ENCODE peak calls at places on chromosomes 2 and 18, in four cellular contexts. One of them, this sample, is unnamed. For H3K4me1, the result is how much of the 10 kb centered on the place peaks cover.

GRCh38 chr2:155982111-155982510 is 350.4 kb downstream of the NR4A2 start:
- DNase-seq in naive thymus-derived CD4-positive, alpha-beta T cell: no peak
- DNase-seq in suprapubic skin: no peak
- DNase-seq in ovary: no peak
- DNase-seq in this sample: no peak

GRCh38 chr18:420661-421060 is 79.8 kb downstream of the COLEC12 start:
- DNase-seq in naive thymus-derived CD4-positive, alpha-beta T cell: no peak
- DNase-seq in suprapubic skin: no peak
- DNase-seq in ovary: no peak
- DNase-seq in this sample: no peak

GRCh38 chr2:170229744-170230143 is 51.8 kb downstream of the MYO3B start:
- DNase-seq in naive thymus-derived CD4-positive, alpha-beta T cell: no peak
- DNase-seq in suprapubic skin: no peak
- DNase-seq in ovary: no peak
- DNase-seq in this sample: no peak

GRCh38 chr2:175840261-175840660 is 161.8 kb downstream of the LNPK start:
- DNase-seq in naive thymus-derived CD4-positive, alpha-beta T cell: no peak
- DNase-seq in suprapubic skin: no peak
- DNase-seq in ovary: no peak
- DNase-seq in this sample: no peak

GRCh38 chr2:38462121-38462634 is 85.1 kb upstream of the ATL2 start:
- DNase-seq in naive thymus-derived CD4-positive, alpha-beta T cell: no peak
- DNase-seq in suprapubic skin: no peak
- DNase-seq in ovary: peak
- DNase-seq in this sample: no peak

GRCh38 chr2:219634951-219635751 is 7.7 kb downstream of the SLC4A3 start:
- DNase-seq in naive thymus-derived CD4-positive, alpha-beta T cell: no peak
- DNase-seq in suprapubic skin: peak
- DNase-seq in ovary: peak
- DNase-seq in this sample: no peak

GRCh38 chr2:36352024-36352398 is 3.6 kb upstream of the CRIM1 start:
- DNase-seq in naive thymus-derived CD4-positive, alpha-beta T cell: peak
- DNase-seq in suprapubic skin: no peak
- DNase-seq in ovary: no peak
- DNase-seq in this sample: no peak

GRCh38 chr18:67300498-67300897 is 216.0 kb downstream of the DSEL start:
- DNase-seq in naive thymus-derived CD4-positive, alpha-beta T cell: peak
- DNase-seq in suprapubic skin: no peak
- DNase-seq in ovary: no peak
- DNase-seq in this sample: no peak

GRCh38 chr2:85089464-85090072 is 43.6 kb upstream of the TCF7L1 start:
- DNase-seq in naive thymus-derived CD4-positive, alpha-beta T cell: no peak
- DNase-seq in suprapubic skin: no peak
- DNase-seq in ovary: no peak
- DNase-seq in this sample: no peak

DNA sequence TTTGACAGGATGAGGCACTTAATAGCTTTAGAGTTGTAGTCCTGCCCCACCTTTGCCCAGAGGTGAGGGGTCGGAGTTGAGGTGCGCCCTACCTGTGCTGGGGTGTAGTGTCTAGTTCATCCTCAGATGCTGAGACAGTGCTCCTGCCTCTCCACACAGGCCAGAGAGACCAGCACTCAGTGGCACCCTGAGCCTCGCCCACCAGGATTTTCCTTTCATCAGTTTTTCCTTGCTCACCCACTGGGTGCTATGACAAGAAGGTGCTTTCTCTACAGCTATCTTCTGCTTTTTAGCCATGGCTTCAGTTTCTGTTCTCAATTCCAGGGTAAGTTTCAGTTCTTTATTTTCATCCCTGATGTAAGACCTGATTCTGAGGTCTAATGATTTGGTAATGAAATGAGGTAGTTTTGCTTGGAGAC is 16.8 kb upstream of the TMEM131 start:
- DNase-seq in naive thymus-derived CD4-positive, alpha-beta T cell: no peak
- DNase-seq in suprapubic skin: no peak
- DNase-seq in ovary: no peak
- DNase-seq in this sample: no peak
- H3K4me3 ChIP-seq in naive thymus-derived CD4-positive, alpha-beta T cell: no peak
- H3K4me3 ChIP-seq in suprapubic skin: no peak
- H3K4me3 ChIP-seq in ovary: no peak
- H3K4me3 ChIP-seq in this sample: no peak

GRCh38 chr18:23569299-23570063 is 16.8 kb downstream of the NPC1 start:
- DNase-seq in naive thymus-derived CD4-positive, alpha-beta T cell: no peak
- DNase-seq in suprapubic skin: no peak
- DNase-seq in ovary: no peak
- DNase-seq in this sample: no peak

GRCh38 chr18:23568739-23569138 is 17.6 kb downstream of the NPC1 start:
- DNase-seq in naive thymus-derived CD4-positive, alpha-beta T cell: no peak
- DNase-seq in suprapubic skin: no peak
- DNase-seq in ovary: no peak
- DNase-seq in this sample: no peak

GRCh38 chr18:23568265-23568664 is 18.0 kb downstream of the NPC1 start:
- DNase-seq in naive thymus-derived CD4-positive, alpha-beta T cell: no peak
- DNase-seq in suprapubic skin: no peak
- DNase-seq in ovary: no peak
- DNase-seq in this sample: no peak

GRCh38 chr18:23563377-23564043 is 22.8 kb downstream of the NPC1 start:
- DNase-seq in naive thymus-derived CD4-positive, alpha-beta T cell: no peak
- DNase-seq in suprapubic skin: no peak
- DNase-seq in ovary: no peak
- DNase-seq in this sample: no peak

GRCh38 chr18:23565916-23566547 is 20.3 kb downstream of the NPC1 start:
- DNase-seq in naive thymus-derived CD4-positive, alpha-beta T cell: no peak
- DNase-seq in suprapubic skin: no peak
- DNase-seq in ovary: no peak
- DNase-seq in this sample: no peak
- H3K27ac ChIP-seq in naive thymus-derived CD4-positive, alpha-beta T cell: no peak
- H3K27ac ChIP-seq in suprapubic skin: no peak
- H3K27ac ChIP-seq in ovary: no peak
- H3K27ac ChIP-seq in this sample: no peak

GRCh38 chr2:154455201-154455600 is 243.3 kb upstream of the KCNJ3 start:
- DNase-seq in naive thymus-derived CD4-positive, alpha-beta T cell: no peak
- DNase-seq in suprapubic skin: no peak
- DNase-seq in ovary: no peak
- DNase-seq in this sample: no peak

GRCh38 chr2:154449951-154450658 is 248.4 kb upstream of the KCNJ3 start:
- DNase-seq in naive thymus-derived CD4-positive, alpha-beta T cell: no peak
- DNase-seq in suprapubic skin: no peak
- DNase-seq in ovary: no peak
- DNase-seq in this sample: no peak

GRCh38 chr2:154455871-154456270 is 242.6 kb upstream of the KCNJ3 start:
- DNase-seq in naive thymus-derived CD4-positive, alpha-beta T cell: no peak
- DNase-seq in suprapubic skin: no peak
- DNase-seq in ovary: no peak
- DNase-seq in this sample: no peak

GRCh38 chr2:154452906-154453493 is 245.5 kb upstream of the KCNJ3 start:
- DNase-seq in naive thymus-derived CD4-positive, alpha-beta T cell: no peak
- DNase-seq in suprapubic skin: no peak
- DNase-seq in ovary: no peak
- DNase-seq in this sample: no peak

GRCh38 chr2:154452471-154452870 is 246.0 kb upstream of the KCNJ3 start:
- DNase-seq in naive thymus-derived CD4-positive, alpha-beta T cell: no peak
- DNase-seq in suprapubic skin: no peak
- DNase-seq in ovary: no peak
- DNase-seq in this sample: no peak
- H3K4me1 ChIP-seq in naive thymus-derived CD4-positive, alpha-beta T cell: under half
- H3K4me1 ChIP-seq in suprapubic skin: under half
- H3K4me1 ChIP-seq in ovary: under half
- H3K4me1 ChIP-seq in this sample: under half

DNA sequence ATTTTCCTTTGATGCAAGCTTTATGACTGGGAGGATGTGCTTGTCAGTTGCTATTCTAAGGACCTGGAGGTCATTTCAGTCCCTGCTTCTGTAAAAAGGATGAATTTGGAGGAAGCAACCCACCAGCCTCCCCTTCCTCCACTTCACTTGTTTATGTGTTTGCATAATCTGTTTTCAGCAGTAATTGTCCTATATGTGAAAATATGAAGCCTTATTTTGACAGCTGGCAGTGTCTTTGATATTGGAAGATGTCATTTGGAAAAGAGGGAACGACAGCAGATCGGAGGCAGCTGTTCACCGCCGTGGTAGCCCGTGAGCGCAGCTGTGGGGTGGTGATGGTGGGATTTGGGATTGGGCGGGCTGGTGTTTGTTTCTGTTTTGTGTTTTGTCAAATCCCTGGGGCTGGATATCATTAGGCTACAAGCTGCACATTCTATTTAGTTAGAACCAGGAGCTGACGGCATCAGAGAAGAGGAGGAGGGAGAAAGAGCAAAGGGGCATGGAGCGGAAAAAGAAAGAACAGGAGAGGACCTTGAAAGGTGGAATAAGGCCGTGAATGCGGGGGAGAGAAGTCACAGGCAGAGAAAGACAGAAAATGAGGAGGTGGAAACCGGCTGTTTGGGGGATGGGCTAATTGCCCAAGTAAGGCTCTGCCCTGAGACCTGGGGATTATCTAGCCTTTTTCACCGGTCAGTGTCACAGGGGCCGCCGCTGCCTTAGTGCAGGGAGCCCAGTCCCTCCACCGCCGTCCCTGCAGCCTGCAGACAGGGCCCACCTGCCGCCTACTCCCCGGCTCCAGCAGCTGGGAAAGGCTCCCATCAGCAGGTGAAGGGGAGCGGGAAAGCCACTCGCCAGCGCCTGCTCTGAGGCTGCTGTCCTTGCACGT is 87.9 kb downstream of the ZCCHC2 start:
- DNase-seq in naive thymus-derived CD4-positive, alpha-beta T cell: no peak
- DNase-seq in suprapubic skin: peak
- DNase-seq in ovary: peak
- DNase-seq in this sample: peak
- H3K4me3 ChIP-seq in naive thymus-derived CD4-positive, alpha-beta T cell: no peak
- H3K4me3 ChIP-seq in suprapubic skin: peak
- H3K4me3 ChIP-seq in ovary: peak
- H3K4me3 ChIP-seq in this sample: peak

GRCh38 chr2:121476714-121477113 is 54.0 kb upstream of the RNU4ATAC start:
- DNase-seq in naive thymus-derived CD4-positive, alpha-beta T cell: no peak
- DNase-seq in suprapubic skin: no peak
- DNase-seq in ovary: no peak
- DNase-seq in this sample: no peak
- H3K27ac ChIP-seq in naive thymus-derived CD4-positive, alpha-beta T cell: no peak
- H3K27ac ChIP-seq in suprapubic skin: no peak
- H3K27ac ChIP-seq in ovary: no peak
- H3K27ac ChIP-seq in this sample: no peak

DNA sequence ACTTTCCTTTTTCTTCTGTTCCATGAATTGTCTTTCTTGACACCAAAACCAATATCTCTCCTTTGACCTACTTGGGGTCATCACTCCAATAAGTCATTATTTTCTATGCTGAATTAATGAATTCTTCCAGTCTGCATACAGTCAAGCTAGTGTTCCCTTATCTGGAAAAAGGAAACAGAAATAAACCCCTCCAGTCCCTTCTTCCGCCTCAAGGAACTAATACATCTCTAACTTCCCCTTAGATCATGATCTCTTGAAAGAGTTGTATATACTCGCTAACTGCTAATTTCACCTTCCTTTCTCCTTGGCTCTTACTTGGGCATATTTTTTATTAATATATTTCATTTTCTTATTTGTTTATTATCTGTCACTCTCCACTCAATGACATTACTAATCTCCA is 7.3 kb upstream of the ARHGAP15 start:
- DNase-seq in naive thymus-derived CD4-positive, alpha-beta T cell: no peak
- DNase-seq in suprapubic skin: no peak
- DNase-seq in ovary: no peak
- DNase-seq in this sample: no peak
- H3K4me1 ChIP-seq in naive thymus-derived CD4-positive, alpha-beta T cell: under half
- H3K4me1 ChIP-seq in suprapubic skin: under half
- H3K4me1 ChIP-seq in ovary: under half
- H3K4me1 ChIP-seq in this sample: under half